ENCODE peak calls at places on chromosomes 6 and 20, in seven cellular contexts. One of them, this sample, is unnamed.

GRCh38 chr20:38726849-38727601 is 2.7 kb downstream of the SLC32A1 start:
- DNase-seq in astrocyte of the cerebellum: no peak
- DNase-seq in GM04503: no peak
- DNase-seq in psoas muscle: no peak
- DNase-seq in SJSA1: peak; percentile 49
- DNase-seq in stimulated activated CD4-positive, alpha-beta T cell treated with anti-CD3 and anti-CD28 coated beads, TNF-alpha, amount 100 ng/mL, for 1 hour: no peak
- DNase-seq in CD4-positive, alpha-beta T cell: peak; percentile 25
- DNase-seq in this sample: peak; percentile 24

GRCh38 chr6:134046054-134046453 is 6.4 kb downstream of the SLC2A12 start:
- DNase-seq in SJSA1: no peak
- DNase-seq in astrocyte of the cerebellum: no peak
- DNase-seq in psoas muscle: no peak
- DNase-seq in CD4-positive, alpha-beta T cell: no peak
- DNase-seq in stimulated activated CD4-positive, alpha-beta T cell treated with anti-CD3 and anti-CD28 coated beads, TNF-alpha, amount 100 ng/mL, for 1 hour: no peak
- DNase-seq in GM04503: no peak
- DNase-seq in this sample: no peak

GRCh38 chr6:46819561-46819960 is 26.4 kb downstream of the MEP1A start:
- DNase-seq in SJSA1: no peak
- DNase-seq in stimulated activated CD4-positive, alpha-beta T cell treated with anti-CD3 and anti-CD28 coated beads, TNF-alpha, amount 100 ng/mL, for 1 hour: no peak
- DNase-seq in CD4-positive, alpha-beta T cell: no peak
- DNase-seq in astrocyte of the cerebellum: no peak
- DNase-seq in psoas muscle: no peak
- DNase-seq in GM04503: no peak
- DNase-seq in this sample: no peak

GRCh38 chr20:380763-381580 is 412 bp downstream of the TRIB3 start:
- DNase-seq in astrocyte of the cerebellum: no peak
- DNase-seq in SJSA1: peak; percentile 61
- DNase-seq in psoas muscle: peak; percentile 62
- DNase-seq in stimulated activated CD4-positive, alpha-beta T cell treated with anti-CD3 and anti-CD28 coated beads, TNF-alpha, amount 100 ng/mL, for 1 hour: no peak
- DNase-seq in CD4-positive, alpha-beta T cell: peak; percentile 55
- DNase-seq in GM04503: no peak
- DNase-seq in this sample: peak; percentile 12

GRCh38 chr6:27830212-27830664 is 82.0 kb downstream of the OR2B2 start:
- DNase-seq in psoas muscle: no peak
- DNase-seq in SJSA1: no peak
- DNase-seq in CD4-positive, alpha-beta T cell: no peak
- DNase-seq in astrocyte of the cerebellum: no peak
- DNase-seq in GM04503: no peak
- DNase-seq in stimulated activated CD4-positive, alpha-beta T cell treated with anti-CD3 and anti-CD28 coated beads, TNF-alpha, amount 100 ng/mL, for 1 hour: no peak
- DNase-seq in this sample: no peak

GRCh38 chr20:49464556-49464955 is 17.9 kb downstream of the KCNB1 start:
- DNase-seq in psoas muscle: no peak
- DNase-seq in CD4-positive, alpha-beta T cell: no peak
- DNase-seq in astrocyte of the cerebellum: no peak
- DNase-seq in SJSA1: no peak
- DNase-seq in stimulated activated CD4-positive, alpha-beta T cell treated with anti-CD3 and anti-CD28 coated beads, TNF-alpha, amount 100 ng/mL, for 1 hour: no peak
- DNase-seq in GM04503: no peak
- DNase-seq in this sample: no peak

GRCh38 chr20:36317675-36318074 is 11.5 kb downstream of the DLGAP4 start:
- DNase-seq in GM04503: no peak
- DNase-seq in stimulated activated CD4-positive, alpha-beta T cell treated with anti-CD3 and anti-CD28 coated beads, TNF-alpha, amount 100 ng/mL, for 1 hour: no peak
- DNase-seq in CD4-positive, alpha-beta T cell: no peak
- DNase-seq in astrocyte of the cerebellum: no peak
- DNase-seq in psoas muscle: no peak
- DNase-seq in SJSA1: no peak
- DNase-seq in this sample: no peak

GRCh38 chr6:25346064-25346463 is 66.9 kb downstream of the CARMIL1 start:
- DNase-seq in SJSA1: no peak
- DNase-seq in stimulated activated CD4-positive, alpha-beta T cell treated with anti-CD3 and anti-CD28 coated beads, TNF-alpha, amount 100 ng/mL, for 1 hour: no peak
- DNase-seq in GM04503: no peak
- DNase-seq in CD4-positive, alpha-beta T cell: no peak
- DNase-seq in psoas muscle: no peak
- DNase-seq in astrocyte of the cerebellum: no peak
- DNase-seq in this sample: no peak

GRCh38 chr6:139062921-139063320 is 34.4 kb downstream of the ABRACL start:
- DNase-seq in astrocyte of the cerebellum: peak; percentile 63
- DNase-seq in stimulated activated CD4-positive, alpha-beta T cell treated with anti-CD3 and anti-CD28 coated beads, TNF-alpha, amount 100 ng/mL, for 1 hour: no peak
- DNase-seq in SJSA1: no peak
- DNase-seq in GM04503: peak; percentile 38
- DNase-seq in CD4-positive, alpha-beta T cell: no peak
- DNase-seq in psoas muscle: no peak
- DNase-seq in this sample: no peak

GRCh38 chr6:52598123-52598823 is 21.4 kb upstream of the TRAM2 start:
- DNase-seq in astrocyte of the cerebellum: no peak
- DNase-seq in GM04503: no peak
- DNase-seq in CD4-positive, alpha-beta T cell: no peak
- DNase-seq in stimulated activated CD4-positive, alpha-beta T cell treated with anti-CD3 and anti-CD28 coated beads, TNF-alpha, amount 100 ng/mL, for 1 hour: no peak
- DNase-seq in SJSA1: peak; percentile 89
- DNase-seq in psoas muscle: peak; percentile 62
- DNase-seq in this sample: no peak

GRCh38 chr20:13817342-13817741 is 32.5 kb downstream of the NDUFAF5 start:
- DNase-seq in CD4-positive, alpha-beta T cell: no peak
- DNase-seq in psoas muscle: no peak
- DNase-seq in stimulated activated CD4-positive, alpha-beta T cell treated with anti-CD3 and anti-CD28 coated beads, TNF-alpha, amount 100 ng/mL, for 1 hour: no peak
- DNase-seq in SJSA1: no peak
- DNase-seq in GM04503: no peak
- DNase-seq in astrocyte of the cerebellum: no peak
- DNase-seq in this sample: no peak

GRCh38 chr6:81865712-81866111 is 113.2 kb upstream of the TENT5A start:
- DNase-seq in psoas muscle: no peak
- DNase-seq in SJSA1: no peak
- DNase-seq in GM04503: no peak
- DNase-seq in CD4-positive, alpha-beta T cell: no peak
- DNase-seq in astrocyte of the cerebellum: peak; percentile 29
- DNase-seq in stimulated activated CD4-positive, alpha-beta T cell treated with anti-CD3 and anti-CD28 coated beads, TNF-alpha, amount 100 ng/mL, for 1 hour: no peak
- DNase-seq in this sample: no peak

GRCh38 chr6:14386263-14386981 is 268.9 kb downstream of the CD83 start:
- DNase-seq in SJSA1: no peak
- DNase-seq in psoas muscle: no peak
- DNase-seq in astrocyte of the cerebellum: no peak
- DNase-seq in stimulated activated CD4-positive, alpha-beta T cell treated with anti-CD3 and anti-CD28 coated beads, TNF-alpha, amount 100 ng/mL, for 1 hour: no peak
- DNase-seq in GM04503: no peak
- DNase-seq in CD4-positive, alpha-beta T cell: no peak
- DNase-seq in this sample: no peak

GRCh38 chr6:43142101-43142500 is 29.0 kb upstream of the SRF start:
- DNase-seq in CD4-positive, alpha-beta T cell: no peak
- DNase-seq in SJSA1: no peak
- DNase-seq in psoas muscle: no peak
- DNase-seq in stimulated activated CD4-positive, alpha-beta T cell treated with anti-CD3 and anti-CD28 coated beads, TNF-alpha, amount 100 ng/mL, for 1 hour: no peak
- DNase-seq in GM04503: no peak
- DNase-seq in astrocyte of the cerebellum: no peak
- DNase-seq in this sample: no peak

GRCh38 chr20:62860391-62860923 is 1.2 kb downstream of the TCFL5 start:
- DNase-seq in psoas muscle: no peak
- DNase-seq in GM04503: no peak
- DNase-seq in astrocyte of the cerebellum: no peak
- DNase-seq in stimulated activated CD4-positive, alpha-beta T cell treated with anti-CD3 and anti-CD28 coated beads, TNF-alpha, amount 100 ng/mL, for 1 hour: no peak
- DNase-seq in CD4-positive, alpha-beta T cell: no peak
- DNase-seq in SJSA1: no peak
- DNase-seq in this sample: no peak